ENCODE peak calls at places on chromosomes 6 and 20, in six cellular contexts. G, B, H, F, L and V are unnamed samples.

GRCh38 chr6:21800948-21801438 is 207.4 kb downstream of the SOX4 start:
- DNase-seq in G (peak), B (peak), H (no peak), F (no peak), L (peak), V (no peak)

GRCh38 chr6:11432713-11433450 is 104.7 kb upstream of the TMEM170B start:
- DNase-seq in G (peak), B (peak), H (no peak), F (no peak), L (peak), V (no peak)

GRCh38 chr20:57562541-57563465 is 1.9 kb downstream of the PCK1 start:
- DNase-seq in G (no peak), B (no peak), H (no peak), F (no peak), L (no peak), V (no peak)

GRCh38 chr6:169854083-169854725 is 102.8 kb downstream of the ERMARD start:
- DNase-seq in G (no peak), B (no peak), H (no peak), F (no peak), L (no peak), V (no peak)

GRCh38 chr6:37017606-37018005 is 12.2 kb downstream of the FGD2 start:
- DNase-seq in G (no peak), B (no peak), H (no peak), F (no peak), L (no peak), V (no peak)

GRCh38 chr20:57627972-57628650 is 7.9 kb upstream of the ZBP1 start:
- DNase-seq in G (no peak), B (peak), H (no peak), F (no peak), L (no peak), V (no peak)

GRCh38 chr6:4459032-4459431 is 317.2 kb upstream of the CDYL start:
- DNase-seq in G (peak), B (peak), H (no peak), F (no peak), L (peak), V (no peak)

GRCh38 chr20:53867741-53868351 is 202.5 kb downstream of the BCAS1 start:
- DNase-seq in G (no peak), B (no peak), H (no peak), F (no peak), L (peak), V (no peak)

GRCh38 chr6:11386323-11386722 is 151.2 kb upstream of the TMEM170B start:
- DNase-seq in G (no peak), B (no peak), H (no peak), F (no peak), L (no peak), V (no peak)

GRCh38 chr6:30006170-30007131 is 54.6 kb upstream of the POLR1H start:
- DNase-seq in G (peak), B (peak), H (peak), F (no peak), L (peak), V (no peak)

GRCh38 chr20:11350126-11351005 is 567.3 kb upstream of the BTBD3 start:
- DNase-seq in G (peak), B (peak), H (no peak), F (no peak), L (peak), V (no peak)

GRCh38 chr20:40848530-40848929 is 159.5 kb upstream of the MAFB start:
- DNase-seq in G (no peak), B (no peak), H (no peak), F (no peak), L (no peak), V (no peak)

GRCh38 chr6:166005846-166006592 is 161.6 kb downstream of the TBXT start:
- DNase-seq in G (peak), B (peak), H (peak), F (no peak), L (peak), V (no peak)

GRCh38 chr6:40509716-40510260 is 77.4 kb downstream of the LRFN2 start:
- DNase-seq in G (no peak), B (no peak), H (no peak), F (no peak), L (peak), V (no peak)
- H4K91ac ChIP-seq in G (peak), B (no peak), H (no peak), F (no peak), L (no peak), V (peak)

GRCh38 chr20:20073851-20074252 is 21.5 kb downstream of the CFAP61 start:
- DNase-seq in G (no peak), B (no peak), H (no peak), F (no peak), L (no peak), V (no peak)
- H2AFZ ChIP-seq in G (no peak), B (peak), H (no peak), F (peak), L (no peak), V (peak)

GRCh38 chr20:37994512-37994911 is 38.7 kb downstream of the TTI1 start:
- DNase-seq in G (peak), B (peak), H (no peak), F (no peak), L (peak), V (no peak)
- H4K91ac ChIP-seq in G (no peak), B (no peak), H (no peak), F (no peak), L (no peak), V (no peak)

GRCh38 chr6:106704327-106704726 is 74.9 kb downstream of the QRSL1 start:
- DNase-seq in G (no peak), B (no peak), H (no peak), F (no peak), L (no peak), V (no peak)
- H2AFZ ChIP-seq in G (no peak), B (no peak), H (no peak), F (no peak), L (no peak), V (no peak)

DNA sequence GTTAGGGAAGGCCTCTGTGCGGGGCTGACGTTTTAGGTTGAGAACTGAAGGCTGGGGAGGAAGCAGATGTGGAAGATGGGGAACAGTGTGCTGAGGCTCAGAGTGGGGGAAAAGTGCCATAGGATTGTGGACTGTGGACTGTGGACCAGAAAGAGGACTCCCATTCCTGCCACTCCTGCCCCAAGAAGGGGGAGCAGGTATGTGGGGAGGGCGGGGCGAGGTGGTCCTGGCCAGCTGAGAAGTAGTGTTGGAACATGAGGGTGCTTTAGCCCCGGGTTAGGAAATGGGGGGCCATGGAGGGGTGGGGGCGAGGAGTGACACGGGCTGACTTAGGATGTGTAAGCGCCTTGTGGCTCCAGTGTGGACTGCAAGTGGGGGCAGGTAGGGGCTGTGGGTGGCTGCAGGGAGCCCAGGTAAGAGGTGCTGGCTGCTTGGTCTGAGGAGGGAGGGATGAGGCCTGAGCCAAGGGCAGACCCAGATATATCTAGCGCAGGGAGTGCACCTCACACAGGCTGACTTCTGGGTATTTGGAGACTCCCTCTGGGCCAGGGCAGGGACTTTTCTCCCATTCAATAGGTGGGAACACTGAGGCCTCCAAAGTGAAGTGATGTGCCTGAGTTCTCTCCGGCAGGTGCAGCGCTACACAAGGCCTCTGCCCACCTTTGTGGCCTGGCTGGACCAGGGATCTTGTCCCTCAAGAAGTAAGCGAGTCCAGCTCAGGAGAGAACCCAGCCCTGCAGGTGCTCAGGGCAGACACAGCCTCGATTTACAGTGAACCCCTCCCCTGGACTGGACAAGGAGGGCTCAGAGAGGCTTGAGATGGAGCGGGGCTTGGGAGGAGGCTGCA is 76.6 kb upstream of the TOX2 start:
- DNase-seq in G (no peak), B (no peak), H (no peak), F (no peak), L (no peak), V (no peak)
- H4K91ac ChIP-seq in G (peak), B (no peak), H (no peak), F (no peak), L (no peak), V (no peak)

DNA sequence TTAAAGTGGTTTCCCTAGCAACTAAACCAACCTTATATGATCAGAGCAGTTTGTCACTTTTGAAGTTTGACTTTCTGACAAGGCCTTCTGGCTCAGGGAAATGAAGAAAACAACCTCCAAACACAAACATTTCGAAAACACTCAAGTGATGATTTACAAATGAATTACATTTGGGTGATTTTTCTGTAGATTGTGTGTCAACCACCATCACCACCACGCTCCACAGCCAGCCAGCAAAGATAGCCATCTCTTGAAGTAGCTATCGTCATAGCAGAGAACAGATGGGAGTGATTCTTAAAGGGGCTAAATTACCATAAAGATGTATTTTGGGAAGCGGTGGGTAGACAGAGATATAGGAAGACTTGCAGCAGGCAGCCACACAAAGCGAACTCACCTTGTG is 16.4 kb upstream of the MLIP start:
- DNase-seq in G (peak), B (no peak), H (no peak), F (no peak), L (peak), V (no peak)
- H2AFZ ChIP-seq in G (no peak), B (no peak), H (no peak), F (no peak), L (no peak), V (no peak)

DNA sequence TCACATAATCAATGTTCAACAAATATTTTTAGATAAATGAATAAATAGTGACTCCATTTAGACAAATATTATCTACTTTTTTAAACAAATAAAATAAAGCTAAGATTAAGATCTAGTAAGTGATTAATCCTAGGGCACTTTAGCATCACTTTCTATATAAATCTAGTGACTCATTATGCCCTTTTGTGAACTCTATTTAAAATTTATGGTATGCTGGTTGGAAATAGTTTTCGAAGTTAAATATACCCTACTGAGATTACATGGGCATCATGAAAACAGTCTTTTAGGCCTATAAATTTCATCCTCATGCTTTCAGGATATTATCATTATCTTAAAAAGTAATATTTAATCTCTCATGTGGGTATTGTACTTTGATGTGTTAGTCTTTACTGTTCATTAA is 140.4 kb upstream of the UFL1 start:
- DNase-seq in G (no peak), B (no peak), H (no peak), F (no peak), L (no peak), V (no peak)
- H4K91ac ChIP-seq in G (no peak), B (no peak), H (no peak), F (no peak), L (no peak), V (no peak)